ENCODE peak calls at places on chromosomes 13 and 19, in nine cellular contexts. One of them, this sample, is unnamed.

GRCh38 chr13:45257638-45258338 is 56.9 kb upstream of the KCTD4 start:
- DNase-seq in NCI-H446: no peak
- DNase-seq in caudate nucleus: no peak
- DNase-seq in stimulated activated CD8-positive, alpha-beta memory T cell treated with anti-CD3 and anti-CD28 coated beads, Interleukin-15, amount 100 ng/mL, for 24 hours: no peak
- DNase-seq in activated CD4-positive, alpha-beta memory T cell treated with anti-CD3 and anti-CD28 coated beads, Interleukin-2, amount 10 ng/mL, durations not matched to agents 7 days and 5 days: no peak
- DNase-seq in GM12891: no peak
- DNase-seq in activated T-cell treated with anti-CD3 and anti-CD28 coated beads, Interleukin-2, amount 50 U/mL, for 24 hours: no peak
- DNase-seq in iPS-NIHi11: no peak
- DNase-seq in lower lobe of right lung: no peak
- DNase-seq in this sample: no peak

GRCh38 chr13:25881136-25881926 is 170.5 kb downstream of the SHISA2 start:
- DNase-seq in caudate nucleus: no peak
- DNase-seq in lower lobe of right lung: no peak
- DNase-seq in activated T-cell treated with anti-CD3 and anti-CD28 coated beads, Interleukin-2, amount 50 U/mL, for 24 hours: no peak
- DNase-seq in stimulated activated CD8-positive, alpha-beta memory T cell treated with anti-CD3 and anti-CD28 coated beads, Interleukin-15, amount 100 ng/mL, for 24 hours: no peak
- DNase-seq in activated CD4-positive, alpha-beta memory T cell treated with anti-CD3 and anti-CD28 coated beads, Interleukin-2, amount 10 ng/mL, durations not matched to agents 7 days and 5 days: no peak
- DNase-seq in NCI-H446: no peak
- DNase-seq in iPS-NIHi11: no peak
- DNase-seq in GM12891: no peak
- DNase-seq in this sample: no peak

GRCh38 chr13:42762917-42763316 is 18.5 kb upstream of the FAM216B start:
- DNase-seq in caudate nucleus: no peak
- DNase-seq in NCI-H446: no peak
- DNase-seq in lower lobe of right lung: no peak
- DNase-seq in GM12891: no peak
- DNase-seq in activated T-cell treated with anti-CD3 and anti-CD28 coated beads, Interleukin-2, amount 50 U/mL, for 24 hours: no peak
- DNase-seq in stimulated activated CD8-positive, alpha-beta memory T cell treated with anti-CD3 and anti-CD28 coated beads, Interleukin-15, amount 100 ng/mL, for 24 hours: no peak
- DNase-seq in activated CD4-positive, alpha-beta memory T cell treated with anti-CD3 and anti-CD28 coated beads, Interleukin-2, amount 10 ng/mL, durations not matched to agents 7 days and 5 days: no peak
- DNase-seq in iPS-NIHi11: no peak
- DNase-seq in this sample: no peak

GRCh38 chr13:51305558-51305957 is 33.9 kb upstream of the SERPINE3 start:
- DNase-seq in caudate nucleus: no peak
- DNase-seq in NCI-H446: no peak
- DNase-seq in GM12891: no peak
- DNase-seq in stimulated activated CD8-positive, alpha-beta memory T cell treated with anti-CD3 and anti-CD28 coated beads, Interleukin-15, amount 100 ng/mL, for 24 hours: no peak
- DNase-seq in iPS-NIHi11: no peak
- DNase-seq in lower lobe of right lung: no peak
- DNase-seq in activated CD4-positive, alpha-beta memory T cell treated with anti-CD3 and anti-CD28 coated beads, Interleukin-2, amount 10 ng/mL, durations not matched to agents 7 days and 5 days: no peak
- DNase-seq in activated T-cell treated with anti-CD3 and anti-CD28 coated beads, Interleukin-2, amount 50 U/mL, for 24 hours: no peak
- DNase-seq in this sample: no peak

GRCh38 chr13:39451860-39452301 is 151.1 kb downstream of the LHFPL6 start:
- DNase-seq in lower lobe of right lung: no peak
- DNase-seq in GM12891: no peak
- DNase-seq in stimulated activated CD8-positive, alpha-beta memory T cell treated with anti-CD3 and anti-CD28 coated beads, Interleukin-15, amount 100 ng/mL, for 24 hours: no peak
- DNase-seq in activated T-cell treated with anti-CD3 and anti-CD28 coated beads, Interleukin-2, amount 50 U/mL, for 24 hours: no peak
- DNase-seq in caudate nucleus: peak
- DNase-seq in activated CD4-positive, alpha-beta memory T cell treated with anti-CD3 and anti-CD28 coated beads, Interleukin-2, amount 10 ng/mL, durations not matched to agents 7 days and 5 days: no peak
- DNase-seq in NCI-H446: peak
- DNase-seq in iPS-NIHi11: no peak
- DNase-seq in this sample: no peak

GRCh38 chr19:5686647-5687359 is 3.3 kb upstream of the RPL36 start:
- DNase-seq in activated CD4-positive, alpha-beta memory T cell treated with anti-CD3 and anti-CD28 coated beads, Interleukin-2, amount 10 ng/mL, durations not matched to agents 7 days and 5 days: peak
- DNase-seq in iPS-NIHi11: peak
- DNase-seq in activated T-cell treated with anti-CD3 and anti-CD28 coated beads, Interleukin-2, amount 50 U/mL, for 24 hours: peak
- DNase-seq in caudate nucleus: peak
- DNase-seq in lower lobe of right lung: peak
- DNase-seq in stimulated activated CD8-positive, alpha-beta memory T cell treated with anti-CD3 and anti-CD28 coated beads, Interleukin-15, amount 100 ng/mL, for 24 hours: peak
- DNase-seq in NCI-H446: peak
- DNase-seq in GM12891: peak
- DNase-seq in this sample: peak

GRCh38 chr13:65940720-65941119 is 1289.4 kb downstream of the PCDH9 start:
- DNase-seq in lower lobe of right lung: no peak
- DNase-seq in GM12891: no peak
- DNase-seq in iPS-NIHi11: no peak
- DNase-seq in NCI-H446: no peak
- DNase-seq in stimulated activated CD8-positive, alpha-beta memory T cell treated with anti-CD3 and anti-CD28 coated beads, Interleukin-15, amount 100 ng/mL, for 24 hours: no peak
- DNase-seq in activated T-cell treated with anti-CD3 and anti-CD28 coated beads, Interleukin-2, amount 50 U/mL, for 24 hours: no peak
- DNase-seq in activated CD4-positive, alpha-beta memory T cell treated with anti-CD3 and anti-CD28 coated beads, Interleukin-2, amount 10 ng/mL, durations not matched to agents 7 days and 5 days: no peak
- DNase-seq in caudate nucleus: no peak
- DNase-seq in this sample: no peak

GRCh38 chr13:84917252-84917878 is 881.9 kb downstream of the SLITRK6 start:
- DNase-seq in caudate nucleus: no peak
- DNase-seq in GM12891: no peak
- DNase-seq in lower lobe of right lung: no peak
- DNase-seq in NCI-H446: no peak
- DNase-seq in activated CD4-positive, alpha-beta memory T cell treated with anti-CD3 and anti-CD28 coated beads, Interleukin-2, amount 10 ng/mL, durations not matched to agents 7 days and 5 days: no peak
- DNase-seq in activated T-cell treated with anti-CD3 and anti-CD28 coated beads, Interleukin-2, amount 50 U/mL, for 24 hours: no peak
- DNase-seq in iPS-NIHi11: no peak
- DNase-seq in stimulated activated CD8-positive, alpha-beta memory T cell treated with anti-CD3 and anti-CD28 coated beads, Interleukin-15, amount 100 ng/mL, for 24 hours: no peak
- DNase-seq in this sample: no peak

GRCh38 chr19:46442808-46443450 is 14.2 kb upstream of the PNMA8C start:
- DNase-seq in activated T-cell treated with anti-CD3 and anti-CD28 coated beads, Interleukin-2, amount 50 U/mL, for 24 hours: no peak
- DNase-seq in stimulated activated CD8-positive, alpha-beta memory T cell treated with anti-CD3 and anti-CD28 coated beads, Interleukin-15, amount 100 ng/mL, for 24 hours: no peak
- DNase-seq in caudate nucleus: no peak
- DNase-seq in lower lobe of right lung: no peak
- DNase-seq in GM12891: no peak
- DNase-seq in iPS-NIHi11: no peak
- DNase-seq in NCI-H446: no peak
- DNase-seq in activated CD4-positive, alpha-beta memory T cell treated with anti-CD3 and anti-CD28 coated beads, Interleukin-2, amount 10 ng/mL, durations not matched to agents 7 days and 5 days: no peak
- DNase-seq in this sample: no peak

GRCh38 chr13:37905736-37906135 is 36.2 kb upstream of the TRPC4 start:
- DNase-seq in GM12891: no peak
- DNase-seq in caudate nucleus: no peak
- DNase-seq in activated T-cell treated with anti-CD3 and anti-CD28 coated beads, Interleukin-2, amount 50 U/mL, for 24 hours: no peak
- DNase-seq in lower lobe of right lung: no peak
- DNase-seq in activated CD4-positive, alpha-beta memory T cell treated with anti-CD3 and anti-CD28 coated beads, Interleukin-2, amount 10 ng/mL, durations not matched to agents 7 days and 5 days: no peak
- DNase-seq in NCI-H446: no peak
- DNase-seq in iPS-NIHi11: no peak
- DNase-seq in stimulated activated CD8-positive, alpha-beta memory T cell treated with anti-CD3 and anti-CD28 coated beads, Interleukin-15, amount 100 ng/mL, for 24 hours: no peak
- DNase-seq in this sample: no peak

GRCh38 chr19:49573009-49573408 is 7.3 kb downstream of the NOSIP start:
- DNase-seq in activated T-cell treated with anti-CD3 and anti-CD28 coated beads, Interleukin-2, amount 50 U/mL, for 24 hours: no peak
- DNase-seq in caudate nucleus: no peak
- DNase-seq in GM12891: no peak
- DNase-seq in NCI-H446: no peak
- DNase-seq in stimulated activated CD8-positive, alpha-beta memory T cell treated with anti-CD3 and anti-CD28 coated beads, Interleukin-15, amount 100 ng/mL, for 24 hours: no peak
- DNase-seq in lower lobe of right lung: no peak
- DNase-seq in activated CD4-positive, alpha-beta memory T cell treated with anti-CD3 and anti-CD28 coated beads, Interleukin-2, amount 10 ng/mL, durations not matched to agents 7 days and 5 days: no peak
- DNase-seq in iPS-NIHi11: no peak
- DNase-seq in this sample: no peak

GRCh38 chr13:26996965-26997752 is 174.5 kb downstream of the USP12 start:
- DNase-seq in activated CD4-positive, alpha-beta memory T cell treated with anti-CD3 and anti-CD28 coated beads, Interleukin-2, amount 10 ng/mL, durations not matched to agents 7 days and 5 days: peak
- DNase-seq in NCI-H446: no peak
- DNase-seq in stimulated activated CD8-positive, alpha-beta memory T cell treated with anti-CD3 and anti-CD28 coated beads, Interleukin-15, amount 100 ng/mL, for 24 hours: no peak
- DNase-seq in iPS-NIHi11: no peak
- DNase-seq in activated T-cell treated with anti-CD3 and anti-CD28 coated beads, Interleukin-2, amount 50 U/mL, for 24 hours: no peak
- DNase-seq in lower lobe of right lung: no peak
- DNase-seq in GM12891: no peak
- DNase-seq in caudate nucleus: no peak
- DNase-seq in this sample: no peak

GRCh38 chr13:44744880-44745633 is 168.9 kb upstream of the TSC22D1 start:
- DNase-seq in caudate nucleus: no peak
- DNase-seq in GM12891: no peak
- DNase-seq in stimulated activated CD8-positive, alpha-beta memory T cell treated with anti-CD3 and anti-CD28 coated beads, Interleukin-15, amount 100 ng/mL, for 24 hours: no peak
- DNase-seq in lower lobe of right lung: no peak
- DNase-seq in activated T-cell treated with anti-CD3 and anti-CD28 coated beads, Interleukin-2, amount 50 U/mL, for 24 hours: no peak
- DNase-seq in iPS-NIHi11: no peak
- DNase-seq in NCI-H446: no peak
- DNase-seq in activated CD4-positive, alpha-beta memory T cell treated with anti-CD3 and anti-CD28 coated beads, Interleukin-2, amount 10 ng/mL, durations not matched to agents 7 days and 5 days: no peak
- DNase-seq in this sample: no peak

GRCh38 chr19:45291834-45292233 is 30.8 kb downstream of the CKM start:
- DNase-seq in activated CD4-positive, alpha-beta memory T cell treated with anti-CD3 and anti-CD28 coated beads, Interleukin-2, amount 10 ng/mL, durations not matched to agents 7 days and 5 days: no peak
- DNase-seq in iPS-NIHi11: no peak
- DNase-seq in GM12891: no peak
- DNase-seq in stimulated activated CD8-positive, alpha-beta memory T cell treated with anti-CD3 and anti-CD28 coated beads, Interleukin-15, amount 100 ng/mL, for 24 hours: no peak
- DNase-seq in lower lobe of right lung: no peak
- DNase-seq in activated T-cell treated with anti-CD3 and anti-CD28 coated beads, Interleukin-2, amount 50 U/mL, for 24 hours: no peak
- DNase-seq in caudate nucleus: no peak
- DNase-seq in NCI-H446: no peak
- DNase-seq in this sample: no peak

GRCh38 chr19:2166741-2167738 is 3.3 kb downstream of the DOT1L start:
- DNase-seq in activated CD4-positive, alpha-beta memory T cell treated with anti-CD3 and anti-CD28 coated beads, Interleukin-2, amount 10 ng/mL, durations not matched to agents 7 days and 5 days: no peak
- DNase-seq in NCI-H446: peak
- DNase-seq in lower lobe of right lung: peak
- DNase-seq in GM12891: no peak
- DNase-seq in activated T-cell treated with anti-CD3 and anti-CD28 coated beads, Interleukin-2, amount 50 U/mL, for 24 hours: no peak
- DNase-seq in caudate nucleus: peak
- DNase-seq in iPS-NIHi11: peak
- DNase-seq in stimulated activated CD8-positive, alpha-beta memory T cell treated with anti-CD3 and anti-CD28 coated beads, Interleukin-15, amount 100 ng/mL, for 24 hours: no peak
- DNase-seq in this sample: no peak

GRCh38 chr19:51023946-51024345 is 2.5 kb downstream of the KLK11 start:
- DNase-seq in activated CD4-positive, alpha-beta memory T cell treated with anti-CD3 and anti-CD28 coated beads, Interleukin-2, amount 10 ng/mL, durations not matched to agents 7 days and 5 days: no peak
- DNase-seq in GM12891: no peak
- DNase-seq in activated T-cell treated with anti-CD3 and anti-CD28 coated beads, Interleukin-2, amount 50 U/mL, for 24 hours: no peak
- DNase-seq in lower lobe of right lung: no peak
- DNase-seq in caudate nucleus: no peak
- DNase-seq in stimulated activated CD8-positive, alpha-beta memory T cell treated with anti-CD3 and anti-CD28 coated beads, Interleukin-15, amount 100 ng/mL, for 24 hours: no peak
- DNase-seq in NCI-H446: no peak
- DNase-seq in iPS-NIHi11: no peak
- DNase-seq in this sample: no peak

GRCh38 chr19:2552859-2553258 is 76.9 kb downstream of the GADD45B start:
- DNase-seq in activated CD4-positive, alpha-beta memory T cell treated with anti-CD3 and anti-CD28 coated beads, Interleukin-2, amount 10 ng/mL, durations not matched to agents 7 days and 5 days: peak
- DNase-seq in NCI-H446: no peak
- DNase-seq in stimulated activated CD8-positive, alpha-beta memory T cell treated with anti-CD3 and anti-CD28 coated beads, Interleukin-15, amount 100 ng/mL, for 24 hours: no peak
- DNase-seq in lower lobe of right lung: peak
- DNase-seq in activated T-cell treated with anti-CD3 and anti-CD28 coated beads, Interleukin-2, amount 50 U/mL, for 24 hours: peak
- DNase-seq in iPS-NIHi11: no peak
- DNase-seq in GM12891: peak
- DNase-seq in caudate nucleus: no peak
- DNase-seq in this sample: peak

GRCh38 chr13:61600360-61601033 is 184.8 kb upstream of the PCDH20 start:
- DNase-seq in activated T-cell treated with anti-CD3 and anti-CD28 coated beads, Interleukin-2, amount 50 U/mL, for 24 hours: no peak
- DNase-seq in activated CD4-positive, alpha-beta memory T cell treated with anti-CD3 and anti-CD28 coated beads, Interleukin-2, amount 10 ng/mL, durations not matched to agents 7 days and 5 days: no peak
- DNase-seq in stimulated activated CD8-positive, alpha-beta memory T cell treated with anti-CD3 and anti-CD28 coated beads, Interleukin-15, amount 100 ng/mL, for 24 hours: no peak
- DNase-seq in lower lobe of right lung: no peak
- DNase-seq in iPS-NIHi11: no peak
- DNase-seq in GM12891: no peak
- DNase-seq in caudate nucleus: no peak
- DNase-seq in NCI-H446: no peak
- DNase-seq in this sample: no peak

GRCh38 chr13:75485286-75486062 is 3.5 kb upstream of the TBC1D4 start:
- DNase-seq in activated T-cell treated with anti-CD3 and anti-CD28 coated beads, Interleukin-2, amount 50 U/mL, for 24 hours: no peak
- DNase-seq in stimulated activated CD8-positive, alpha-beta memory T cell treated with anti-CD3 and anti-CD28 coated beads, Interleukin-15, amount 100 ng/mL, for 24 hours: no peak
- DNase-seq in NCI-H446: no peak
- DNase-seq in iPS-NIHi11: no peak
- DNase-seq in lower lobe of right lung: no peak
- DNase-seq in caudate nucleus: no peak
- DNase-seq in activated CD4-positive, alpha-beta memory T cell treated with anti-CD3 and anti-CD28 coated beads, Interleukin-2, amount 10 ng/mL, durations not matched to agents 7 days and 5 days: no peak
- DNase-seq in GM12891: no peak
- DNase-seq in this sample: no peak

This sample was measured in activated T-helper 2 cell treated with anti-CD3 and anti-CD28 coated beads, Interferon-gamma antibody, Interleukin-2, Interleukin-4, amounts not matched to agents 10 μg/mL and 5 μg/mL and 100 μg/mL, durations not matched to agents 14 hours and 24 hours and 36 hours.